ENCODE peak calls at places on chromosomes 1 and 21, in six cellular contexts. One of them, this sample, is unnamed.

GRCh38 chr1:172322219-172323061 is 98.0 kb upstream of the C1orf105 start:
- DNase-seq in A172: peak
- DNase-seq in fibroblast of mammary gland: peak
- DNase-seq in MV-4-11: no peak
- DNase-seq in effector memory CD4-positive, alpha-beta T cell: no peak
- DNase-seq in lung: peak
- DNase-seq in this sample: no peak

GRCh38 chr1:244436336-244437102 is 15.2 kb downstream of the ADSS2 start:
- DNase-seq in A172: no peak
- DNase-seq in fibroblast of mammary gland: no peak
- DNase-seq in MV-4-11: no peak
- DNase-seq in effector memory CD4-positive, alpha-beta T cell: no peak
- DNase-seq in lung: no peak
- DNase-seq in this sample: no peak

GRCh38 chr1:168454211-168454815 is 89.5 kb downstream of the XCL2 start:
- DNase-seq in A172: peak
- DNase-seq in fibroblast of mammary gland: peak
- DNase-seq in MV-4-11: no peak
- DNase-seq in effector memory CD4-positive, alpha-beta T cell: no peak
- DNase-seq in lung: no peak
- DNase-seq in this sample: no peak

GRCh38 chr21:42381347-42381984 is 14.4 kb downstream of the TMPRSS3 start:
- DNase-seq in A172: peak
- DNase-seq in fibroblast of mammary gland: peak
- DNase-seq in MV-4-11: peak
- DNase-seq in effector memory CD4-positive, alpha-beta T cell: no peak
- DNase-seq in lung: no peak
- DNase-seq in this sample: peak

GRCh38 chr1:156676820-156677615 is at the start of gene NES:
- DNase-seq in A172: peak
- DNase-seq in fibroblast of mammary gland: peak
- DNase-seq in MV-4-11: no peak
- DNase-seq in effector memory CD4-positive, alpha-beta T cell: no peak
- DNase-seq in lung: no peak
- DNase-seq in this sample: no peak

GRCh38 chr1:109298666-109299086 is 8.1 kb downstream of the MYBPHL start:
- DNase-seq in A172: peak
- DNase-seq in fibroblast of mammary gland: peak
- DNase-seq in MV-4-11: no peak
- DNase-seq in effector memory CD4-positive, alpha-beta T cell: no peak
- DNase-seq in lung: no peak
- DNase-seq in this sample: no peak

GRCh38 chr21:43966946-43967512 is 45.1 kb upstream of the TRAPPC10 start:
- DNase-seq in A172: no peak
- DNase-seq in fibroblast of mammary gland: no peak
- DNase-seq in MV-4-11: no peak
- DNase-seq in effector memory CD4-positive, alpha-beta T cell: no peak
- DNase-seq in lung: no peak
- DNase-seq in this sample: no peak

GRCh38 chr1:214525535-214526019 is 25.8 kb downstream of the PTPN14 start:
- DNase-seq in A172: peak
- DNase-seq in fibroblast of mammary gland: peak
- DNase-seq in MV-4-11: peak
- DNase-seq in effector memory CD4-positive, alpha-beta T cell: no peak
- DNase-seq in lung: no peak
- DNase-seq in this sample: no peak

GRCh38 chr1:165592945-165593823 is 37.9 kb upstream of the MGST3 start:
- DNase-seq in A172: peak
- DNase-seq in fibroblast of mammary gland: peak
- DNase-seq in MV-4-11: peak
- DNase-seq in effector memory CD4-positive, alpha-beta T cell: peak
- DNase-seq in lung: peak
- DNase-seq in this sample: peak

GRCh38 chr1:23558140-23558871 is 995 bp downstream of the ID3 start:
- DNase-seq in A172: peak
- DNase-seq in fibroblast of mammary gland: no peak
- DNase-seq in MV-4-11: no peak
- DNase-seq in effector memory CD4-positive, alpha-beta T cell: peak
- DNase-seq in lung: peak
- DNase-seq in this sample: peak

GRCh38 chr1:160981584-160982411 is 27.2 kb upstream of the ITLN2 start:
- DNase-seq in A172: no peak
- DNase-seq in fibroblast of mammary gland: no peak
- DNase-seq in MV-4-11: peak
- DNase-seq in effector memory CD4-positive, alpha-beta T cell: no peak
- DNase-seq in lung: no peak
- DNase-seq in this sample: peak

GRCh38 chr1:36133484-36133883 is 8.5 kb upstream of the COL8A2 start:
- DNase-seq in A172: peak
- DNase-seq in fibroblast of mammary gland: peak
- DNase-seq in MV-4-11: peak
- DNase-seq in effector memory CD4-positive, alpha-beta T cell: no peak
- DNase-seq in lung: peak
- DNase-seq in this sample: peak

GRCh38 chr21:44478801-44479167 is 23.5 kb downstream of the LRRC3 start:
- DNase-seq in A172: no peak
- DNase-seq in fibroblast of mammary gland: no peak
- DNase-seq in MV-4-11: no peak
- DNase-seq in effector memory CD4-positive, alpha-beta T cell: no peak
- DNase-seq in lung: no peak
- DNase-seq in this sample: no peak

GRCh38 chr1:180192172-180192571 is 37.5 kb downstream of the QSOX1 start:
- DNase-seq in A172: no peak
- DNase-seq in fibroblast of mammary gland: no peak
- DNase-seq in MV-4-11: peak
- DNase-seq in effector memory CD4-positive, alpha-beta T cell: no peak
- DNase-seq in lung: no peak
- DNase-seq in this sample: no peak

GRCh38 chr1:36224537-36225297 is 474 bp downstream of the THRAP3 start:
- DNase-seq in A172: peak
- DNase-seq in fibroblast of mammary gland: peak
- DNase-seq in MV-4-11: peak
- DNase-seq in effector memory CD4-positive, alpha-beta T cell: no peak
- DNase-seq in lung: peak
- DNase-seq in this sample: peak

GRCh38 chr1:214514032-214514818 is 37.2 kb downstream of the PTPN14 start:
- DNase-seq in A172: peak
- DNase-seq in fibroblast of mammary gland: peak
- DNase-seq in MV-4-11: peak
- DNase-seq in effector memory CD4-positive, alpha-beta T cell: no peak
- DNase-seq in lung: no peak
- DNase-seq in this sample: no peak

GRCh38 chr1:180288232-180288818 is 58.3 kb downstream of the LHX4 start:
- DNase-seq in A172: no peak
- DNase-seq in fibroblast of mammary gland: no peak
- DNase-seq in MV-4-11: no peak
- DNase-seq in effector memory CD4-positive, alpha-beta T cell: no peak
- DNase-seq in lung: no peak
- DNase-seq in this sample: no peak

GRCh38 chr1:100866041-100866900 is 28.4 kb downstream of the EXTL2 start:
- DNase-seq in A172: peak
- DNase-seq in fibroblast of mammary gland: peak
- DNase-seq in MV-4-11: peak
- DNase-seq in effector memory CD4-positive, alpha-beta T cell: no peak
- DNase-seq in lung: no peak
- DNase-seq in this sample: no peak

GRCh38 chr1:14539953-14540563 is 58.4 kb upstream of the KAZN start:
- DNase-seq in A172: no peak
- DNase-seq in fibroblast of mammary gland: no peak
- DNase-seq in MV-4-11: no peak
- DNase-seq in effector memory CD4-positive, alpha-beta T cell: no peak
- DNase-seq in lung: no peak
- DNase-seq in this sample: no peak

GRCh38 chr1:18932879-18933278 is 23.6 kb downstream of the IFFO2 start:
- DNase-seq in A172: no peak
- DNase-seq in fibroblast of mammary gland: no peak
- DNase-seq in MV-4-11: no peak
- DNase-seq in effector memory CD4-positive, alpha-beta T cell: no peak
- DNase-seq in lung: peak
- DNase-seq in this sample: no peak

GRCh38 chr1:205484985-205485967 is 19.2 kb upstream of the CDK18 start:
- DNase-seq in A172: peak
- DNase-seq in fibroblast of mammary gland: peak
- DNase-seq in MV-4-11: peak
- DNase-seq in effector memory CD4-positive, alpha-beta T cell: peak
- DNase-seq in lung: peak
- DNase-seq in this sample: peak

GRCh38 chr1:78591971-78592370 is 28.3 kb upstream of the IFI44L start:
- DNase-seq in A172: no peak
- DNase-seq in fibroblast of mammary gland: peak
- DNase-seq in MV-4-11: no peak
- DNase-seq in effector memory CD4-positive, alpha-beta T cell: no peak
- DNase-seq in lung: no peak
- DNase-seq in this sample: no peak

GRCh38 chr1:94554611-94555010 is 13.1 kb upstream of the F3 start:
- DNase-seq in A172: no peak
- DNase-seq in fibroblast of mammary gland: no peak
- DNase-seq in MV-4-11: no peak
- DNase-seq in effector memory CD4-positive, alpha-beta T cell: no peak
- DNase-seq in lung: no peak
- DNase-seq in this sample: no peak

GRCh38 chr1:3490046-3490745 is 35.7 kb downstream of the ARHGEF16 start:
- DNase-seq in A172: no peak
- DNase-seq in fibroblast of mammary gland: no peak
- DNase-seq in MV-4-11: no peak
- DNase-seq in effector memory CD4-positive, alpha-beta T cell: no peak
- DNase-seq in lung: no peak
- DNase-seq in this sample: no peak

This sample was measured in stomach.